ENCODE peak calls at places on chromosomes 7 and 10, in six cellular contexts. One of them, this sample, is unnamed.

GRCh38 chr10:116385994-116386809 is 41.4 kb upstream of the PNLIPRP3 start:
- DNase-seq in HEK293T: peak; percentile 20
- DNase-seq in fibroblast of villous mesenchyme: peak; percentile 39
- DNase-seq in aorta: no peak
- DNase-seq in neural progenitor cell: peak; percentile 58
- DNase-seq in CD4-positive, alpha-beta memory T cell: no peak
- DNase-seq in this sample: no peak

GRCh38 chr10:70964881-70965280 is 76.5 kb upstream of the PCBD1 start:
- DNase-seq in HEK293T: no peak
- DNase-seq in fibroblast of villous mesenchyme: no peak
- DNase-seq in aorta: no peak
- DNase-seq in neural progenitor cell: no peak
- DNase-seq in CD4-positive, alpha-beta memory T cell: no peak
- DNase-seq in this sample: no peak

GRCh38 chr10:124300224-124300623 is 118.5 kb downstream of the OAT start:
- DNase-seq in HEK293T: no peak
- DNase-seq in fibroblast of villous mesenchyme: no peak
- DNase-seq in aorta: peak; percentile 50
- DNase-seq in neural progenitor cell: no peak
- DNase-seq in CD4-positive, alpha-beta memory T cell: no peak
- DNase-seq in this sample: no peak

GRCh38 chr7:35342786-35343185 is 88.9 kb upstream of the TBX20 start:
- DNase-seq in HEK293T: no peak
- DNase-seq in fibroblast of villous mesenchyme: no peak
- DNase-seq in aorta: no peak
- DNase-seq in neural progenitor cell: no peak
- DNase-seq in CD4-positive, alpha-beta memory T cell: no peak
- DNase-seq in this sample: no peak

GRCh38 chr10:128859738-128860386 is 607.2 kb upstream of the MGMT start:
- DNase-seq in HEK293T: peak; percentile 44
- DNase-seq in fibroblast of villous mesenchyme: no peak
- DNase-seq in aorta: no peak
- DNase-seq in neural progenitor cell: peak; percentile 56
- DNase-seq in CD4-positive, alpha-beta memory T cell: no peak
- DNase-seq in this sample: no peak

GRCh38 chr10:133017203-133017601 is 70.5 kb upstream of the ADGRA1 start:
- DNase-seq in HEK293T: no peak
- DNase-seq in fibroblast of villous mesenchyme: no peak
- DNase-seq in aorta: no peak
- DNase-seq in neural progenitor cell: no peak
- DNase-seq in CD4-positive, alpha-beta memory T cell: no peak
- DNase-seq in this sample: no peak

GRCh38 chr10:100148353-100149211 is 37.2 kb downstream of the ERLIN1 start:
- DNase-seq in HEK293T: no peak
- DNase-seq in fibroblast of villous mesenchyme: peak; percentile 27
- DNase-seq in aorta: no peak
- DNase-seq in neural progenitor cell: no peak
- DNase-seq in CD4-positive, alpha-beta memory T cell: no peak
- DNase-seq in this sample: no peak

GRCh38 chr10:130394832-130395231 is 258.6 kb downstream of the GLRX3 start:
- DNase-seq in HEK293T: no peak
- DNase-seq in fibroblast of villous mesenchyme: no peak
- DNase-seq in aorta: no peak
- DNase-seq in neural progenitor cell: no peak
- DNase-seq in CD4-positive, alpha-beta memory T cell: no peak
- DNase-seq in this sample: no peak

GRCh38 chr7:116426428-116427156 is 72.9 kb upstream of the CAV2 start:
- DNase-seq in HEK293T: peak; percentile 18
- DNase-seq in fibroblast of villous mesenchyme: peak; percentile 86
- DNase-seq in aorta: no peak
- DNase-seq in neural progenitor cell: no peak
- DNase-seq in CD4-positive, alpha-beta memory T cell: no peak
- DNase-seq in this sample: no peak

GRCh38 chr7:131219277-131220041 is 108.2 kb upstream of the MKLN1 start:
- DNase-seq in HEK293T: no peak
- DNase-seq in fibroblast of villous mesenchyme: no peak
- DNase-seq in aorta: no peak
- DNase-seq in neural progenitor cell: no peak
- DNase-seq in CD4-positive, alpha-beta memory T cell: no peak
- DNase-seq in this sample: no peak

GRCh38 chr10:4772202-4772570 is 53.8 kb upstream of the AKR1E2 start:
- DNase-seq in HEK293T: no peak
- DNase-seq in fibroblast of villous mesenchyme: no peak
- DNase-seq in aorta: no peak
- DNase-seq in neural progenitor cell: no peak
- DNase-seq in CD4-positive, alpha-beta memory T cell: no peak
- DNase-seq in this sample: no peak

GRCh38 chr7:156667110-156667436 is 26.5 kb downstream of the RNF32 start:
- DNase-seq in HEK293T: no peak
- DNase-seq in fibroblast of villous mesenchyme: no peak
- DNase-seq in aorta: no peak
- DNase-seq in neural progenitor cell: no peak
- DNase-seq in CD4-positive, alpha-beta memory T cell: no peak
- DNase-seq in this sample: no peak

GRCh38 chr7:32892521-32893224 is 1.1 kb upstream of the KBTBD2 start:
- DNase-seq in HEK293T: peak; percentile 25
- DNase-seq in fibroblast of villous mesenchyme: peak; percentile 41
- DNase-seq in aorta: peak; percentile 80
- DNase-seq in neural progenitor cell: peak; percentile 69
- DNase-seq in CD4-positive, alpha-beta memory T cell: peak; percentile 55
- DNase-seq in this sample: no peak

GRCh38 chr10:86661161-86662025 is 6.9 kb upstream of the LDB3 start:
- DNase-seq in HEK293T: no peak
- DNase-seq in fibroblast of villous mesenchyme: no peak
- DNase-seq in aorta: peak; percentile 77
- DNase-seq in neural progenitor cell: no peak
- DNase-seq in CD4-positive, alpha-beta memory T cell: no peak
- DNase-seq in this sample: no peak

GRCh38 chr7:111864291-111864976 is 302.1 kb upstream of the IMMP2L start:
- DNase-seq in HEK293T: no peak
- DNase-seq in fibroblast of villous mesenchyme: peak; percentile 8
- DNase-seq in aorta: no peak
- DNase-seq in neural progenitor cell: no peak
- DNase-seq in CD4-positive, alpha-beta memory T cell: no peak
- DNase-seq in this sample: no peak

GRCh38 chr7:5598769-5599371 is 175.2 kb upstream of the TNRC18 start:
- DNase-seq in HEK293T: no peak
- DNase-seq in fibroblast of villous mesenchyme: peak; percentile 61
- DNase-seq in aorta: no peak
- DNase-seq in neural progenitor cell: peak; percentile 47
- DNase-seq in CD4-positive, alpha-beta memory T cell: no peak
- DNase-seq in this sample: no peak

GRCh38 chr7:77783111-77783510 is 15.1 kb downstream of the TMEM60 start:
- DNase-seq in HEK293T: no peak
- DNase-seq in fibroblast of villous mesenchyme: peak; percentile 35
- DNase-seq in aorta: no peak
- DNase-seq in neural progenitor cell: no peak
- DNase-seq in CD4-positive, alpha-beta memory T cell: no peak
- DNase-seq in this sample: no peak

GRCh38 chr7:30975257-30975899 is 11.6 kb downstream of the GHRHR start:
- DNase-seq in HEK293T: no peak
- DNase-seq in fibroblast of villous mesenchyme: no peak
- DNase-seq in aorta: peak; percentile 23
- DNase-seq in neural progenitor cell: no peak
- DNase-seq in CD4-positive, alpha-beta memory T cell: no peak
- DNase-seq in this sample: no peak

GRCh38 chr7:50306491-50307367 is 2.2 kb downstream of the IKZF1 start:
- DNase-seq in HEK293T: no peak
- DNase-seq in fibroblast of villous mesenchyme: no peak
- DNase-seq in aorta: no peak
- DNase-seq in neural progenitor cell: peak; percentile 23
- DNase-seq in CD4-positive, alpha-beta memory T cell: no peak
- DNase-seq in this sample: no peak

GRCh38 chr10:93199221-93199681 is 125.6 kb downstream of the CYP26A1 start:
- DNase-seq in HEK293T: no peak
- DNase-seq in fibroblast of villous mesenchyme: peak; percentile 71
- DNase-seq in aorta: no peak
- DNase-seq in neural progenitor cell: peak; percentile 29
- DNase-seq in CD4-positive, alpha-beta memory T cell: no peak
- DNase-seq in this sample: no peak

GRCh38 chr7:99893280-99893679 is 16.4 kb upstream of the OR2AE1 start:
- DNase-seq in HEK293T: no peak
- DNase-seq in fibroblast of villous mesenchyme: no peak
- DNase-seq in aorta: no peak
- DNase-seq in neural progenitor cell: no peak
- DNase-seq in CD4-positive, alpha-beta memory T cell: no peak
- DNase-seq in this sample: no peak

GRCh38 chr7:21869785-21870402 is 75.8 kb downstream of the CDCA7L start:
- DNase-seq in HEK293T: no peak
- DNase-seq in fibroblast of villous mesenchyme: peak; percentile 44
- DNase-seq in aorta: no peak
- DNase-seq in neural progenitor cell: peak; percentile 28
- DNase-seq in CD4-positive, alpha-beta memory T cell: no peak
- DNase-seq in this sample: no peak

GRCh38 chr10:43170491-43170890 is 32.2 kb downstream of the CSGALNACT2 start:
- DNase-seq in HEK293T: no peak
- DNase-seq in fibroblast of villous mesenchyme: peak; percentile 35
- DNase-seq in aorta: no peak
- DNase-seq in neural progenitor cell: no peak
- DNase-seq in CD4-positive, alpha-beta memory T cell: no peak
- DNase-seq in this sample: no peak

GRCh38 chr7:25564980-25565379 is 336.7 kb upstream of the NPVF start:
- DNase-seq in HEK293T: no peak
- DNase-seq in fibroblast of villous mesenchyme: no peak
- DNase-seq in aorta: no peak
- DNase-seq in neural progenitor cell: no peak
- DNase-seq in CD4-positive, alpha-beta memory T cell: no peak
- DNase-seq in this sample: no peak

GRCh38 chr7:108461855-108462254 is 5.6 kb upstream of the NRCAM start:
- DNase-seq in HEK293T: no peak
- DNase-seq in fibroblast of villous mesenchyme: no peak
- DNase-seq in aorta: no peak
- DNase-seq in neural progenitor cell: no peak
- DNase-seq in CD4-positive, alpha-beta memory T cell: no peak
- DNase-seq in this sample: no peak

GRCh38 chr7:14905764-14906163 is 3.2 kb upstream of the DGKB start:
- DNase-seq in HEK293T: no peak
- DNase-seq in fibroblast of villous mesenchyme: no peak
- DNase-seq in aorta: no peak
- DNase-seq in neural progenitor cell: no peak
- DNase-seq in CD4-positive, alpha-beta memory T cell: no peak
- DNase-seq in this sample: no peak

GRCh38 chr7:28376634-28377033 is 35.7 kb upstream of the CREB5 start:
- DNase-seq in HEK293T: no peak
- DNase-seq in fibroblast of villous mesenchyme: no peak
- DNase-seq in aorta: no peak
- DNase-seq in neural progenitor cell: no peak
- DNase-seq in CD4-positive, alpha-beta memory T cell: no peak
- DNase-seq in this sample: no peak

GRCh38 chr7:48041665-48041995 is 6.3 kb downstream of the C7orf57 start:
- DNase-seq in HEK293T: no peak
- DNase-seq in fibroblast of villous mesenchyme: peak; percentile 23
- DNase-seq in aorta: no peak
- DNase-seq in neural progenitor cell: no peak
- DNase-seq in CD4-positive, alpha-beta memory T cell: no peak
- DNase-seq in this sample: no peak

GRCh38 chr10:111560042-111560441 is 483.2 kb downstream of the ADRA2A start:
- DNase-seq in HEK293T: no peak
- DNase-seq in fibroblast of villous mesenchyme: peak; percentile 2
- DNase-seq in aorta: no peak
- DNase-seq in neural progenitor cell: no peak
- DNase-seq in CD4-positive, alpha-beta memory T cell: no peak
- DNase-seq in this sample: no peak

GRCh38 chr7:80858141-80858903 is 60.5 kb downstream of the SEMA3C start:
- DNase-seq in HEK293T: no peak
- DNase-seq in fibroblast of villous mesenchyme: peak; percentile 84
- DNase-seq in aorta: no peak
- DNase-seq in neural progenitor cell: no peak
- DNase-seq in CD4-positive, alpha-beta memory T cell: no peak
- DNase-seq in this sample: no peak

GRCh38 chr7:86320341-86320740 is 323.4 kb upstream of the GRM3 start:
- DNase-seq in HEK293T: no peak
- DNase-seq in fibroblast of villous mesenchyme: no peak
- DNase-seq in aorta: no peak
- DNase-seq in neural progenitor cell: no peak
- DNase-seq in CD4-positive, alpha-beta memory T cell: no peak
- DNase-seq in this sample: no peak

GRCh38 chr7:65800890-65801341 is 72.0 kb upstream of the VKORC1L1 start:
- DNase-seq in HEK293T: no peak
- DNase-seq in fibroblast of villous mesenchyme: no peak
- DNase-seq in aorta: no peak
- DNase-seq in neural progenitor cell: no peak
- DNase-seq in CD4-positive, alpha-beta memory T cell: no peak
- DNase-seq in this sample: no peak